ENCODE peak calls at places on chromosomes 6 and 20, in five cellular contexts. One of them, this sample, is unnamed.

GRCh38 chr6:108702106-108702851 is 141.6 kb downstream of the FOXO3 start:
- DNase-seq in IMR-90: no peak
- DNase-seq in H9: no peak
- DNase-seq in mesenchymal stem cell: no peak
- DNase-seq in H1: no peak
- DNase-seq in this sample: no peak

GRCh38 chr6:168513766-168514165 is 72.8 kb downstream of the SMOC2 start:
- DNase-seq in IMR-90: no peak
- DNase-seq in H9: no peak
- DNase-seq in mesenchymal stem cell: no peak
- DNase-seq in H1: no peak
- DNase-seq in this sample: no peak

GRCh38 chr6:133906050-133906449 is 17.1 kb downstream of the TCF21 start:
- DNase-seq in IMR-90: no peak
- DNase-seq in H9: no peak
- DNase-seq in mesenchymal stem cell: no peak
- DNase-seq in H1: no peak
- DNase-seq in this sample: no peak

GRCh38 chr20:21125072-21125848 is 622 bp upstream of the KIZ start:
- DNase-seq in IMR-90: peak
- DNase-seq in H9: no peak
- DNase-seq in mesenchymal stem cell: peak
- DNase-seq in H1: no peak
- DNase-seq in this sample: no peak

GRCh38 chr20:31788578-31788977 is 30.6 kb upstream of the MYLK2 start:
- DNase-seq in IMR-90: peak
- DNase-seq in H9: peak
- DNase-seq in mesenchymal stem cell: no peak
- DNase-seq in H1: no peak
- DNase-seq in this sample: no peak

GRCh38 chr6:113651120-113651519 is 206.0 kb upstream of the MARCKS start:
- DNase-seq in IMR-90: no peak
- DNase-seq in H9: no peak
- DNase-seq in mesenchymal stem cell: no peak
- DNase-seq in H1: no peak
- DNase-seq in this sample: no peak

GRCh38 chr6:142870787-142871371 is 74.1 kb downstream of the HIVEP2 start:
- DNase-seq in IMR-90: no peak
- DNase-seq in H9: no peak
- DNase-seq in mesenchymal stem cell: no peak
- DNase-seq in H1: no peak
- DNase-seq in this sample: no peak

GRCh38 chr6:39812853-39813533 is 20.8 kb downstream of the DAAM2 start:
- DNase-seq in IMR-90: peak
- DNase-seq in H9: no peak
- DNase-seq in mesenchymal stem cell: peak
- DNase-seq in H1: no peak
- DNase-seq in this sample: no peak

GRCh38 chr6:57048577-57048976 is 2.1 kb downstream of the KIAA1586 start:
- DNase-seq in IMR-90: peak
- DNase-seq in H9: no peak
- DNase-seq in mesenchymal stem cell: peak
- DNase-seq in H1: no peak
- DNase-seq in this sample: no peak

GRCh38 chr20:5390719-5391118 is 74.0 kb upstream of the PROKR2 start:
- DNase-seq in IMR-90: no peak
- DNase-seq in H9: no peak
- DNase-seq in mesenchymal stem cell: no peak
- DNase-seq in H1: no peak
- DNase-seq in this sample: no peak

GRCh38 chr6:22447191-22447590 is 122.2 kb upstream of the HDGFL1 start:
- DNase-seq in IMR-90: no peak
- DNase-seq in H9: no peak
- DNase-seq in mesenchymal stem cell: no peak
- DNase-seq in H1: no peak
- DNase-seq in this sample: no peak

GRCh38 chr20:52569201-52569600 is 377.6 kb upstream of the ZFP64 start:
- DNase-seq in IMR-90: no peak
- DNase-seq in H9: no peak
- DNase-seq in mesenchymal stem cell: peak
- DNase-seq in H1: no peak
- DNase-seq in this sample: no peak

DNA sequence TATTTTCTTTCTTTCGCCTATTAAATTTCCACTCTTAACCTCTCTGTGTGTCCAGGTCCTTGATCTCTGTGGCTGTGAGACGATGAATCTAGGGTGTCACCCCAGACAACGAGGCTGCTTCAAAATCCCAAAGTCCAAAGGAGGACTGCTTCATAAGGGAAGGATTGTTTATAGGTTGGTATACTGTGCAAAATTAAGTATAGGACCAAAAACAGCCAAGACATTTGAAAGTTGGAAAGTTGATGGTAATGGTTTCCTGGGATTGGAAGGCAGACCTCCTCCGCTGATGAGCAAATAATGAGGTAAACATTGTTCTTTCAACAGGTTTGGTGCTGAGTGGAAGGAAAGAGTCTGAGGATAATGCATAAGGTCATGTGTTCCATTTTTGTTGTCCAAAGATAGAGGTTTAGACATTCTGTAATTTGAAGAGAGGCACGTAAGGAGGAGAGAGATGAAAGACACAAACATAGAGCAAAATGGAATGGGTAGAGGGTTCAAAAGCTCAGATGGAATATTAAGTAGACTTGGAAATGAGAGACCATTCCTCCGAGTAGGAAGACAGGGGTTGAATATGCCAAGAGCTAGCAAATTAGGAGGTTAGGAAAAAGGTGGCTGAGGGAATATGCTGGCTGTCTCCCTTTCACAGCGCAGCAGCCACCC is 24.8 kb downstream of the ZNF311 start:
- DNase-seq in IMR-90: no peak
- DNase-seq in H9: no peak
- DNase-seq in mesenchymal stem cell: no peak
- DNase-seq in H1: no peak
- DNase-seq in this sample: no peak
- H4K91ac ChIP-seq in IMR-90: peak
- H4K91ac ChIP-seq in H9: no peak
- H4K91ac ChIP-seq in mesenchymal stem cell: no peak
- H4K91ac ChIP-seq in H1: no peak
- H4K91ac ChIP-seq in this sample: no peak

GRCh38 chr6:26538572-26538902 is 371 bp downstream of the HMGN4 start:
- DNase-seq in IMR-90: peak
- DNase-seq in H9: no peak
- DNase-seq in mesenchymal stem cell: no peak
- DNase-seq in H1: no peak
- DNase-seq in this sample: no peak
- H3K4ac ChIP-seq in IMR-90: peak
- H3K4ac ChIP-seq in H9: no peak
- H3K4ac ChIP-seq in mesenchymal stem cell: peak
- H3K4ac ChIP-seq in H1: no peak
- H3K4ac ChIP-seq in this sample: no peak

GRCh38 chr6:154249499-154250298 is 106.9 kb downstream of the IPCEF1 start:
- DNase-seq in IMR-90: no peak
- DNase-seq in H9: no peak
- DNase-seq in mesenchymal stem cell: no peak
- DNase-seq in H1: no peak
- DNase-seq in this sample: no peak

GRCh38 chr6:154245542-154245941 is 111.1 kb downstream of the IPCEF1 start:
- DNase-seq in IMR-90: no peak
- DNase-seq in H9: no peak
- DNase-seq in mesenchymal stem cell: no peak
- DNase-seq in H1: no peak
- DNase-seq in this sample: no peak

GRCh38 chr6:154243793-154244768 is 112.5 kb downstream of the IPCEF1 start:
- DNase-seq in IMR-90: no peak
- DNase-seq in H9: no peak
- DNase-seq in mesenchymal stem cell: no peak
- DNase-seq in H1: no peak
- DNase-seq in this sample: no peak

GRCh38 chr6:154246723-154247118 is 109.9 kb downstream of the IPCEF1 start:
- DNase-seq in IMR-90: no peak
- DNase-seq in H9: no peak
- DNase-seq in mesenchymal stem cell: no peak
- DNase-seq in H1: no peak
- DNase-seq in this sample: no peak

DNA sequence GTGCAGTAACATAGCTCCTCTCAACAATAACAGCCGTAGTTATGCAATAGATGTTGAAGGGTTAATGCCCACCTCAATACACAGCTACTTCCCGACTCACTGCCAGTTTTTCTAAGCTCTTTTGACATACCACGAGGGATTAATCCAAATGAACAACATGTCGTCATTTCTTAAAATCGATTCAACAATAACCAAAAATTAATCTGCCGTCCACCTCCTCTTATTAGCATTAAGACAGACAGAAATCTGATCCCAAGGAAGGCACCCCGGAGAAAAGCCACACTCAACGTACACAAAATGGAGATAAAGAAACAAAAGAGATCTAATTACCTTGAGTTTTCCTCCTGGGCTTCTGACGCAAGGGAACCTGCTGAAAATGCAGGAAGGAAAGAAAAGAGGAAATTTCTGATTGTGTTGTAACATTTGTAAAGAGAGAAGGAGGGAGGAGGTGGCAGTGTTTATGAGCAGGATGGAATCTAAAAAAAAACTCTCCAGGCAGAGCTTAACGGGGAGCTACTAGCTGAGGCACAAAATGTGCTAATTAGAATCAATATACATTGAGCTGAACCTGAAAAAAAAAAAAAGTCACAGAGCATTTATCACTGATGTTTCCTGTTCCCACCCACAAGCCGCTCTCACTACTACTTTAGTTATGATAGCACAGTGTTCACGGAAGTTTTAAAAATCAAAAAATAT is 109.3 kb downstream of the IPCEF1 start:
- DNase-seq in IMR-90: no peak
- DNase-seq in H9: no peak
- DNase-seq in mesenchymal stem cell: no peak
- DNase-seq in H1: no peak
- DNase-seq in this sample: peak
- H2BK5ac ChIP-seq in IMR-90: no peak
- H2BK5ac ChIP-seq in H9: no peak
- H2BK5ac ChIP-seq in mesenchymal stem cell: no peak
- H2BK5ac ChIP-seq in H1: no peak
- H2BK5ac ChIP-seq in this sample: no peak

GRCh38 chr20:22414354-22414753 is 170.0 kb downstream of the FOXA2 start:
- DNase-seq in IMR-90: no peak
- DNase-seq in H9: no peak
- DNase-seq in mesenchymal stem cell: peak
- DNase-seq in H1: no peak
- DNase-seq in this sample: no peak
- H4K91ac ChIP-seq in IMR-90: no peak
- H4K91ac ChIP-seq in H9: no peak
- H4K91ac ChIP-seq in mesenchymal stem cell: no peak
- H4K91ac ChIP-seq in H1: no peak
- H4K91ac ChIP-seq in this sample: no peak

GRCh38 chr20:47509685-47510084 is 8.0 kb downstream of the NCOA3 start:
- DNase-seq in IMR-90: no peak
- DNase-seq in H9: no peak
- DNase-seq in mesenchymal stem cell: no peak
- DNase-seq in H1: no peak
- DNase-seq in this sample: no peak
- H3K4ac ChIP-seq in IMR-90: no peak
- H3K4ac ChIP-seq in H9: no peak
- H3K4ac ChIP-seq in mesenchymal stem cell: no peak
- H3K4ac ChIP-seq in H1: no peak
- H3K4ac ChIP-seq in this sample: no peak

GRCh38 chr6:137952247-137952646 is 85.2 kb downstream of the TNFAIP3 start:
- DNase-seq in IMR-90: no peak
- DNase-seq in H9: no peak
- DNase-seq in mesenchymal stem cell: no peak
- DNase-seq in H1: no peak
- DNase-seq in this sample: no peak
- H2BK5ac ChIP-seq in IMR-90: no peak
- H2BK5ac ChIP-seq in H9: no peak
- H2BK5ac ChIP-seq in mesenchymal stem cell: no peak
- H2BK5ac ChIP-seq in H1: no peak
- H2BK5ac ChIP-seq in this sample: no peak